ENCODE peak calls at places on chromosomes 13 and 19, in ten cellular contexts. One of them, this sample, is unnamed.
A peak's percentile ranks its signal among the peaks of the same experiment; 100 is the strongest.

GRCh38 chr13:26377038-26377437 is 123.1 kb downstream of the CDK8 start:
- DNase-seq in BE2C: peak; percentile 51
- DNase-seq in neural crest cell: peak; percentile 22
- DNase-seq in activated CD4-positive, alpha-beta T cell treated with anti-CD3 and anti-CD28 coated beads, Interleukin-2, amount 50 U/mL, for 4 hours: no peak
- DNase-seq in AG04450: no peak
- DNase-seq in fibroblast of mammary gland: peak; percentile 28
- DNase-seq in NCI-H2081: no peak
- DNase-seq in EL: peak; percentile 36
- DNase-seq in foreskin fibroblast: peak; percentile 6
- DNase-seq in islet precursor cell: peak; percentile 78
- DNase-seq in this sample: peak; percentile 81

GRCh38 chr19:768424-768823 is 17.5 kb downstream of the MISP start:
- DNase-seq in BE2C: no peak
- DNase-seq in neural crest cell: no peak
- DNase-seq in activated CD4-positive, alpha-beta T cell treated with anti-CD3 and anti-CD28 coated beads, Interleukin-2, amount 50 U/mL, for 4 hours: no peak
- DNase-seq in AG04450: peak; percentile 51
- DNase-seq in fibroblast of mammary gland: peak; percentile 70
- DNase-seq in NCI-H2081: no peak
- DNase-seq in EL: peak; percentile 88
- DNase-seq in foreskin fibroblast: peak; percentile 79
- DNase-seq in islet precursor cell: peak; percentile 92
- DNase-seq in this sample: no peak

GRCh38 chr19:4502282-4503223 is 15.7 kb downstream of the PLIN4 start:
- DNase-seq in BE2C: no peak
- DNase-seq in neural crest cell: no peak
- DNase-seq in activated CD4-positive, alpha-beta T cell treated with anti-CD3 and anti-CD28 coated beads, Interleukin-2, amount 50 U/mL, for 4 hours: no peak
- DNase-seq in AG04450: no peak
- DNase-seq in fibroblast of mammary gland: no peak
- DNase-seq in NCI-H2081: no peak
- DNase-seq in EL: no peak
- DNase-seq in foreskin fibroblast: no peak
- DNase-seq in islet precursor cell: no peak
- DNase-seq in this sample: no peak

GRCh38 chr19:10520652-10521318 is 3.5 kb upstream of the S1PR5 start:
- DNase-seq in BE2C: no peak
- DNase-seq in neural crest cell: no peak
- DNase-seq in activated CD4-positive, alpha-beta T cell treated with anti-CD3 and anti-CD28 coated beads, Interleukin-2, amount 50 U/mL, for 4 hours: no peak
- DNase-seq in AG04450: no peak
- DNase-seq in fibroblast of mammary gland: no peak
- DNase-seq in NCI-H2081: no peak
- DNase-seq in EL: no peak
- DNase-seq in foreskin fibroblast: no peak
- DNase-seq in islet precursor cell: no peak
- DNase-seq in this sample: no peak

GRCh38 chr19:17824339-17824738 is 3.0 kb upstream of the INSL3 start:
- DNase-seq in BE2C: no peak
- DNase-seq in neural crest cell: no peak
- DNase-seq in activated CD4-positive, alpha-beta T cell treated with anti-CD3 and anti-CD28 coated beads, Interleukin-2, amount 50 U/mL, for 4 hours: no peak
- DNase-seq in AG04450: no peak
- DNase-seq in fibroblast of mammary gland: no peak
- DNase-seq in NCI-H2081: no peak
- DNase-seq in EL: no peak
- DNase-seq in foreskin fibroblast: no peak
- DNase-seq in islet precursor cell: no peak
- DNase-seq in this sample: no peak

GRCh38 chr13:51907040-51907732 is 45.4 kb downstream of the CCDC70 start:
- DNase-seq in BE2C: no peak
- DNase-seq in neural crest cell: no peak
- DNase-seq in activated CD4-positive, alpha-beta T cell treated with anti-CD3 and anti-CD28 coated beads, Interleukin-2, amount 50 U/mL, for 4 hours: no peak
- DNase-seq in AG04450: no peak
- DNase-seq in fibroblast of mammary gland: no peak
- DNase-seq in NCI-H2081: no peak
- DNase-seq in EL: no peak
- DNase-seq in foreskin fibroblast: no peak
- DNase-seq in islet precursor cell: no peak
- DNase-seq in this sample: no peak

GRCh38 chr13:99083976-99084375 is 106.1 kb upstream of the DOCK9 start:
- DNase-seq in BE2C: no peak
- DNase-seq in neural crest cell: no peak
- DNase-seq in activated CD4-positive, alpha-beta T cell treated with anti-CD3 and anti-CD28 coated beads, Interleukin-2, amount 50 U/mL, for 4 hours: no peak
- DNase-seq in AG04450: no peak
- DNase-seq in fibroblast of mammary gland: no peak
- DNase-seq in NCI-H2081: peak; percentile 9
- DNase-seq in EL: no peak
- DNase-seq in foreskin fibroblast: no peak
- DNase-seq in islet precursor cell: no peak
- DNase-seq in this sample: no peak

GRCh38 chr19:51783373-51783772 is 11.6 kb upstream of the FPR3 start:
- DNase-seq in BE2C: no peak
- DNase-seq in neural crest cell: no peak
- DNase-seq in activated CD4-positive, alpha-beta T cell treated with anti-CD3 and anti-CD28 coated beads, Interleukin-2, amount 50 U/mL, for 4 hours: no peak
- DNase-seq in AG04450: no peak
- DNase-seq in fibroblast of mammary gland: peak; percentile 38
- DNase-seq in NCI-H2081: no peak
- DNase-seq in EL: peak; percentile 19
- DNase-seq in foreskin fibroblast: peak; percentile 14
- DNase-seq in islet precursor cell: no peak
- DNase-seq in this sample: peak; percentile 52

GRCh38 chr19:29620931-29621351 is 14.9 kb downstream of the POP4 start:
- DNase-seq in BE2C: no peak
- DNase-seq in neural crest cell: no peak
- DNase-seq in activated CD4-positive, alpha-beta T cell treated with anti-CD3 and anti-CD28 coated beads, Interleukin-2, amount 50 U/mL, for 4 hours: no peak
- DNase-seq in AG04450: no peak
- DNase-seq in fibroblast of mammary gland: no peak
- DNase-seq in NCI-H2081: no peak
- DNase-seq in EL: no peak
- DNase-seq in foreskin fibroblast: no peak
- DNase-seq in islet precursor cell: peak; percentile 40
- DNase-seq in this sample: no peak

GRCh38 chr19:33427801-33428626 is 54.5 kb downstream of the CEBPG start:
- DNase-seq in BE2C: no peak
- DNase-seq in neural crest cell: no peak
- DNase-seq in activated CD4-positive, alpha-beta T cell treated with anti-CD3 and anti-CD28 coated beads, Interleukin-2, amount 50 U/mL, for 4 hours: no peak
- DNase-seq in AG04450: no peak
- DNase-seq in fibroblast of mammary gland: no peak
- DNase-seq in NCI-H2081: no peak
- DNase-seq in EL: no peak
- DNase-seq in foreskin fibroblast: no peak
- DNase-seq in islet precursor cell: no peak
- DNase-seq in this sample: no peak

GRCh38 chr13:37615271-37615670 is 16.7 kb upstream of the POSTN start:
- DNase-seq in BE2C: no peak
- DNase-seq in neural crest cell: no peak
- DNase-seq in activated CD4-positive, alpha-beta T cell treated with anti-CD3 and anti-CD28 coated beads, Interleukin-2, amount 50 U/mL, for 4 hours: no peak
- DNase-seq in AG04450: no peak
- DNase-seq in fibroblast of mammary gland: no peak
- DNase-seq in NCI-H2081: no peak
- DNase-seq in EL: peak; percentile 65
- DNase-seq in foreskin fibroblast: peak; percentile 48
- DNase-seq in islet precursor cell: no peak
- DNase-seq in this sample: no peak

GRCh38 chr13:20400774-20401173 is 124.9 kb downstream of the CRYL1 start:
- DNase-seq in BE2C: no peak
- DNase-seq in neural crest cell: no peak
- DNase-seq in activated CD4-positive, alpha-beta T cell treated with anti-CD3 and anti-CD28 coated beads, Interleukin-2, amount 50 U/mL, for 4 hours: no peak
- DNase-seq in AG04450: peak; percentile 13
- DNase-seq in fibroblast of mammary gland: peak; percentile 82
- DNase-seq in NCI-H2081: no peak
- DNase-seq in EL: peak; percentile 78
- DNase-seq in foreskin fibroblast: peak; percentile 79
- DNase-seq in islet precursor cell: no peak
- DNase-seq in this sample: no peak

GRCh38 chr13:41668130-41668757 is 210.9 kb downstream of the RGCC start:
- DNase-seq in BE2C: peak; percentile 63
- DNase-seq in neural crest cell: peak; percentile 20
- DNase-seq in activated CD4-positive, alpha-beta T cell treated with anti-CD3 and anti-CD28 coated beads, Interleukin-2, amount 50 U/mL, for 4 hours: no peak
- DNase-seq in AG04450: peak; percentile 85
- DNase-seq in fibroblast of mammary gland: peak; percentile 94
- DNase-seq in NCI-H2081: peak; percentile 83
- DNase-seq in EL: peak; percentile 84
- DNase-seq in foreskin fibroblast: peak; percentile 93
- DNase-seq in islet precursor cell: peak; percentile 81
- DNase-seq in this sample: peak; percentile 72

GRCh38 chr13:79423801-79424642 is 18.0 kb upstream of the RBM26 start:
- DNase-seq in BE2C: no peak
- DNase-seq in neural crest cell: no peak
- DNase-seq in activated CD4-positive, alpha-beta T cell treated with anti-CD3 and anti-CD28 coated beads, Interleukin-2, amount 50 U/mL, for 4 hours: no peak
- DNase-seq in AG04450: peak; percentile 10
- DNase-seq in fibroblast of mammary gland: peak; percentile 65
- DNase-seq in NCI-H2081: peak; percentile 42
- DNase-seq in EL: peak; percentile 57
- DNase-seq in foreskin fibroblast: peak; percentile 62
- DNase-seq in islet precursor cell: no peak
- DNase-seq in this sample: no peak

GRCh38 chr19:2477732-2478191 is 1.8 kb downstream of the GADD45B start:
- DNase-seq in BE2C: no peak
- DNase-seq in neural crest cell: no peak
- DNase-seq in activated CD4-positive, alpha-beta T cell treated with anti-CD3 and anti-CD28 coated beads, Interleukin-2, amount 50 U/mL, for 4 hours: no peak
- DNase-seq in AG04450: no peak
- DNase-seq in fibroblast of mammary gland: peak; percentile 55
- DNase-seq in NCI-H2081: no peak
- DNase-seq in EL: peak; percentile 55
- DNase-seq in foreskin fibroblast: peak; percentile 51
- DNase-seq in islet precursor cell: no peak
- DNase-seq in this sample: no peak

GRCh38 chr13:46593403-46593802 is 40.4 kb downstream of the LRCH1 start:
- DNase-seq in BE2C: no peak
- DNase-seq in neural crest cell: no peak
- DNase-seq in activated CD4-positive, alpha-beta T cell treated with anti-CD3 and anti-CD28 coated beads, Interleukin-2, amount 50 U/mL, for 4 hours: peak; percentile 44
- DNase-seq in AG04450: no peak
- DNase-seq in fibroblast of mammary gland: no peak
- DNase-seq in NCI-H2081: no peak
- DNase-seq in EL: no peak
- DNase-seq in foreskin fibroblast: no peak
- DNase-seq in islet precursor cell: no peak
- DNase-seq in this sample: no peak